ENCODE peak calls at places on chromosome 22, in five cellular contexts. V is ELR, J is stomach, G is T-helper 2 cell, N is HS-27A. M is an unnamed sample.

GRCh38 chr22:37145415-37146385 is 4.0 kb downstream of the IL2RB start:
- DNase-seq in V (no peak), J (no peak), G (no peak), N (no peak), M (no peak)

GRCh38 chr22:19064354-19065054 is 57.7 kb downstream of the DGCR2 start:
- DNase-seq in V (no peak), J (no peak), G (no peak), N (no peak), M (no peak)

GRCh38 chr22:19042285-19043110 is 79.7 kb downstream of the DGCR2 start:
- DNase-seq in V (no peak), J (no peak), G (no peak), N (no peak), M (no peak)

GRCh38 chr22:46833228-46833627 is 70.8 kb downstream of the TBC1D22A start:
- DNase-seq in V (peak; percentile 42), J (peak; percentile 65), G (no peak), N (no peak), M (peak; percentile 74)

GRCh38 chr22:20786536-20786979 is 12.6 kb downstream of the SERPIND1 start:
- DNase-seq in V (no peak), J (no peak), G (no peak), N (no peak), M (peak; percentile 69)

GRCh38 chr22:37686002-37686982 is at the start of gene NOL12:
- DNase-seq in V (peak; percentile 92), J (peak; percentile 85), G (peak; percentile 66), N (no peak), M (peak; percentile 87)

GRCh38 chr22:33194529-33194928 is 136.3 kb upstream of the SYN3 start:
- DNase-seq in V (no peak), J (no peak), G (no peak), N (no peak), M (no peak)

GRCh38 chr22:17637490-17638181 is 921 bp upstream of the BCL2L13 start:
- DNase-seq in V (peak; percentile 8), J (no peak), G (no peak), N (no peak), M (no peak)

GRCh38 chr22:32338757-32339156 is 18.9 kb upstream of the RFPL3 start:
- DNase-seq in V (no peak), J (no peak), G (no peak), N (no peak), M (no peak)

GRCh38 chr22:49670610-49671330 is 156.9 kb downstream of the BRD1 start:
- DNase-seq in V (no peak), J (peak; percentile 23), G (no peak), N (no peak), M (peak; percentile 9)

GRCh38 chr22:40156001-40156516 is 21.7 kb upstream of the TNRC6B start:
- DNase-seq in V (peak; percentile 66), J (peak; percentile 81), G (no peak), N (no peak), M (peak; percentile 66)

GRCh38 chr22:19514831-19515565 is 9.2 kb downstream of the CLDN5 start:
- DNase-seq in V (peak; percentile 39), J (no peak), G (no peak), N (no peak), M (no peak)

GRCh38 chr22:48320671-48321515 is 1506.8 kb downstream of the BRD1 start:
- DNase-seq in V (no peak), J (no peak), G (no peak), N (no peak), M (no peak)

GRCh38 chr22:17133137-17133536 is 12.0 kb upstream of the TMEM121B start:
- DNase-seq in V (no peak), J (no peak), G (no peak), N (no peak), M (no peak)

GRCh38 chr22:46971141-46971775 is 208.8 kb downstream of the TBC1D22A start:
- DNase-seq in V (no peak), J (no peak), G (no peak), N (no peak), M (peak; percentile 70)

GRCh38 chr22:19823191-19823590 is 31.5 kb downstream of the GNB1L start:
- DNase-seq in V (no peak), J (peak; percentile 17), G (no peak), N (no peak), M (peak; percentile 9)

GRCh38 chr22:42446151-42446550 is 13.9 kb upstream of the NFAM1 start:
- DNase-seq in V (no peak), J (no peak), G (no peak), N (no peak), M (no peak)

GRCh38 chr22:27372969-27373670 is 428.4 kb downstream of the MN1 start:
- DNase-seq in V (no peak), J (peak; percentile 65), G (no peak), N (no peak), M (peak; percentile 94)

GRCh38 chr22:19121631-19122142 is 525 bp downstream of the DGCR2 start:
- DNase-seq in V (peak; percentile 57), J (peak; percentile 65), G (peak; percentile 15), N (no peak), M (peak; percentile 81)

GRCh38 chr22:27253108-27253507 is 548.4 kb downstream of the MN1 start:
- DNase-seq in V (no peak), J (no peak), G (no peak), N (no peak), M (no peak)

GRCh38 chr22:23036684-23037428 is 33.5 kb upstream of the GNAZ start:
- DNase-seq in V (peak; percentile 78), J (no peak), G (no peak), N (no peak), M (no peak)

GRCh38 chr22:40509401-40510134 is 127.0 kb downstream of the MRTFA start:
- DNase-seq in V (peak; percentile 78), J (peak; percentile 34), G (no peak), N (no peak), M (peak; percentile 73)

GRCh38 chr22:19963863-19964642 is 22.4 kb upstream of the TXNRD2 start:
- DNase-seq in V (no peak), J (no peak), G (no peak), N (no peak), M (no peak)

GRCh38 chr22:41822289-41823057 is 10.4 kb upstream of the SREBF2 start:
- DNase-seq in V (peak; percentile 92), J (no peak), G (no peak), N (no peak), M (no peak)

GRCh38 chr22:43993072-43993760 is 30.9 kb upstream of the PARVB start:
- DNase-seq in V (peak; percentile 71), J (peak; percentile 54), G (peak; percentile 37), N (no peak), M (peak; percentile 43)

GRCh38 chr22:32661737-32662586 is 139.5 kb upstream of the TIMP3 start:
- DNase-seq in V (peak; percentile 70), J (no peak), G (no peak), N (no peak), M (no peak)

GRCh38 chr22:19903031-19903430 is 38.5 kb upstream of the COMT start:
- DNase-seq in V (no peak), J (no peak), G (no peak), N (no peak), M (no peak)

M was measured in body of pancreas.